ENCODE peak calls at places on chromosome 21, in ten cellular contexts. W, Y, D, T, V, R, C, J, K and P are unnamed samples.
A peak's percentile ranks its signal among the peaks of the same experiment; 100 is the strongest.

GRCh38 chr21:19286901-19287300 is 883.3 kb upstream of the TMPRSS15 start:
- DNase-seq in K (no peak), R (no peak), D (no peak), Y (no peak), T (no peak), W (no peak), V (no peak), J (no peak), C (no peak), P (no peak)

GRCh38 chr21:37710555-37711293 is 205.5 kb downstream of the KCNJ6 start:
- DNase-seq in C (no peak), R (no peak), K (no peak), Y (peak; percentile 4), T (no peak), J (peak; percentile 61), W (no peak), D (no peak), V (peak; percentile 68), P (no peak)

GRCh38 chr21:43921979-43922945 is 57.2 kb downstream of the AGPAT3 start:
- DNase-seq in Y (no peak), K (peak; percentile 56), D (no peak), J (peak; percentile 48), T (no peak), C (no peak), V (peak; percentile 26), R (no peak), W (no peak), P (no peak)

GRCh38 chr21:38505654-38506523 is 7.6 kb upstream of the ERG start:
- DNase-seq in V (peak; percentile 71), D (no peak), T (peak; percentile 41), C (no peak), Y (peak; percentile 75), J (no peak), K (no peak), W (peak; percentile 81), R (peak; percentile 76), P (peak; percentile 17)

GRCh38 chr21:33300701-33301631 is 23.8 kb upstream of the IFNAR1 start:
- DNase-seq in W (no peak), T (no peak), J (no peak), R (no peak), D (peak; percentile 24), Y (no peak), V (no peak), C (peak; percentile 65), K (no peak), P (no peak)

GRCh38 chr21:38315155-38315554 is 58.4 kb downstream of the KCNJ15 start:
- DNase-seq in R (no peak), W (no peak), Y (no peak), D (no peak), T (no peak), K (no peak), J (no peak), C (no peak), V (no peak), P (no peak)

GRCh38 chr21:25300632-25301031 is 306.6 kb downstream of the MRPL39 start:
- DNase-seq in Y (no peak), C (no peak), W (no peak), K (no peak), T (no peak), D (no peak), R (no peak), J (no peak), V (no peak), P (no peak)

GRCh38 chr21:31142600-31142999 is 104.3 kb upstream of the KRTAP19-8 start:
- DNase-seq in W (peak; percentile 42), D (no peak), Y (no peak), V (no peak), T (no peak), C (no peak), K (no peak), R (no peak), J (no peak), P (no peak)

DNA sequence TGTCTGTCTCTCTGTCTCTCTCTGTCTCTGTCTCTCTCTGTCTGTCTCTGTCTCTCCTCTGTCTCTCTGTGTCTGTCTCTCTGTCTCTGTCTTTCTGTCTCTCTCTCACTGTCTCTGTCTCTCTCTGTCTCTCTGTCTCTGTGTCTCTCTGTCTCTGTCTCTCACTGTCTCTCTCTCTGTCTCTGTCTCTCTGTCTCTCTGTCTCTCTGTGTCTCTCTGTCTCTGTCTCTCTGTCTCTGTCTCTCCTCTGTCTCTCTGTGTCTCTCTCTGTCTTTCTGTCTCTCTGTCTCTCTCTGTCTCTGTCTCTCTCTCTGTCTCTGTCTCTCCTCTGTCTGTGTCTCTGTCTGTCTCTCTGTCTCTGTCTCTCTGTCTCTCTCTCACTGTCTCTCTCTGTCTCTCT is 873 bp upstream of the COL6A1 start:
- DNase-seq in V (no peak), Y (no peak), D (no peak), T (no peak), W (no peak), K (no peak), J (no peak), C (no peak), R (no peak), P (no peak)
- H3K27ac ChIP-seq in V (peak overlapping the region; percentile 73), Y (peak overlapping the region; percentile 66), D (peak overlapping the region; percentile 76), T (no peak overlapping the region), W (no peak overlapping the region), K (peak overlapping the region; percentile 66), J (peak overlapping the region; percentile 78), C (peak overlapping the region; percentile 84), R (no peak overlapping the region), P (peak overlapping the region; percentile 63)

GRCh38 chr21:41953831-41954653 is at the start of gene C2CD2:
- DNase-seq in K (peak; percentile 80), R (peak; percentile 50), D (peak; percentile 92), W (peak; percentile 83), V (peak; percentile 73), T (peak; percentile 61), J (peak; percentile 89), C (peak; percentile 84), Y (peak; percentile 83), P (peak; percentile 67)

GRCh38 chr21:41951876-41952567 is 1.8 kb downstream of the C2CD2 start:
- DNase-seq in T (no peak), J (no peak), W (no peak), Y (no peak), K (peak; percentile 20), C (peak; percentile 86), V (no peak), D (no peak), R (no peak), P (no peak)

GRCh38 chr21:41952568-41953248 is 1.1 kb downstream of the C2CD2 start:
- DNase-seq in C (no peak), T (no peak), K (peak; percentile 42), Y (no peak), D (no peak), W (peak; percentile 34), R (peak; percentile 24), V (peak; percentile 16), J (no peak), P (no peak)

GRCh38 chr21:41954654-41955499 is 1.1 kb upstream of the C2CD2 start:
- DNase-seq in C (no peak), R (no peak), Y (no peak), D (no peak), V (no peak), T (no peak), J (no peak), W (no peak), K (no peak), P (no peak)

DNA sequence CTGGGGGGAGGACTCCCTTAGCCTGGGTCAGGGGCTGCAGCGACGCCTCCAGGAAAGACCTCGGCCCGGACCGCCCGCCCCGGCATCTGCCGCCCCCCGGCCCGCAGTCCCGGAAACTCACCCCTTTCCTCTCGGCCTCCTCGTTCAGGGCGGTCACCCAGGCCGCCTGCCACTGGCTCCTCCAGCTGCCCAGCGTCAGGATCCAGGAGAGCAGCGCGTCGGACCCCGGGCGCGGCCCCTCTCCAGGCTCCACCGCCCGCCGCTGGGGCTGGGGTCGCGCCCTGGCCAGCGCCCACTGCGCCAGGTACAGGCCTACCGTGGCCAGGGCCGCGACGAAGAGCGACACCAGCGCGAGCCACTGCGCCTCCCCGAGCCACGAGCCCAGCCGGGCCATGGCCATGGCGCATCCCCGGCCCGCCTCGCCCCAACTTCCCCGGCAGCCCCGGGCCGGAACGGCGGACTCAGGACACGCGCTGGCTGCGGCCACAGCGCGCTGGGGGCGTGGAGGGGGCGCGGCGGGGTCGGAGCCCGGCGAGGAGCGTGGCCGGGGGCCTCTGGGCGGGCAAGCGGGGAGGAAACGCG is 478 bp downstream of the C2CD2 start:
- DNase-seq in K (peak; percentile 48), C (no peak), Y (peak; percentile 30), T (no peak), R (peak; percentile 31), W (peak; percentile 55), V (no peak), D (no peak), J (peak; percentile 83), P (no peak)
- H3K4me1 ChIP-seq in K (peaks cover 29% of the 10 kb centered on the region), C (peaks cover 64% of the 10 kb centered on the region), Y (peaks cover 55% of the 10 kb centered on the region), T (peaks cover 18% of the 10 kb centered on the region), R (peaks cover 45% of the 10 kb centered on the region), W (peaks cover 35% of the 10 kb centered on the region), V (peaks cover 28% of the 10 kb centered on the region), D (peaks cover 2% of the 10 kb centered on the region), J (peaks cover 22% of the 10 kb centered on the region), P (peaks cover 35% of the 10 kb centered on the region)

DNA sequence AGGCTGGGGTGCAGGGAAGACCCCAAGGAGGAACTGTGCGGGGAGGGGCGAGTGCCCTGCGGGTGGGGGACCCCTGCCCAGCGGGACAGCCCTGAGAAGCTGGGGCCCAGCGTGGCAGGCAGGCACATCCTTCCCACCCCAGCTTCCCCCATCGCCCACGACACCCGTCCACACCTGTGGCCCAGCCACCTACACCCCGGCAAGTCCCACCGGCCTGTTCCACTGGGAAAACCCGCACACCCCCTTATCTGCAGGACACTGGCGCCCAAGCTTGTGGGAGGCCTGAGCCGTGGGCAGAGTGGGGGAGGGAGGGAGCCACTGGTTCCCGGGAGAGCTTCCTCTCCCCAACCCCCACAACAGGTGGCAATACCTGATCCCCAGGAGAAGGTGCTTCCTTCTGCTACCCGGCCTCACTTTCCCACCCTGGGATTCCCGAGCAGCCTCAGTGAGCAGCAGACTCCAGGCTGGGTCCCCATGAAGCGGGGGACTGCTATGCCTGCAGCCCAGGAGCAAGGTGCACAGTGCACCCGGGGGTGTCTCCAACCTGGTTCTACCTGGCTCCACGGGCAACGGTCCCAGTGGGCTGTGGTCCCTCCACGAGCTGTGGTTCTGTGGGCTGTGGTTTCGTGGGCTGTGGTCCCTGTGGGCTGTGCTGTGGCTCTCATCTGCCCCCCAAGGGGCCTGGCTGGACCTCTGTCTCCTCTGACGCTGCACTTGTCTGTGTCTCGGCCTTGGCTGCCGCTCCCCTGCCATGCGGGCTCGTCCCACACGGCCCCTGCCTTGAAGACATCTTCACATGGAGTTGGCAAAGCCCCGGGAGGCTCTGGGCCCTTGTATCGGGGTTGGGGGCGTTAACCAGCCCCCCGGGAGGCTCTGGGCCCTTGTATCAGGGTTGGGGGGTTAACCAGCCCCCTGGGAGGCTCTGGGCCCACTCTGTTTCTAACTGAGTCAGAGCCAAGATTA is 37.8 kb upstream of the POFUT2 start:
- DNase-seq in Y (no peak), W (no peak), D (peak; percentile 72), K (peak; percentile 43), R (no peak), J (peak; percentile 70), T (no peak), C (no peak), V (no peak), P (no peak)
- H3K27ac ChIP-seq in Y (peak overlapping the region; percentile 71), W (no peak overlapping the region), D (no peak overlapping the region), K (no peak overlapping the region), R (no peak overlapping the region), J (no peak overlapping the region), T (no peak overlapping the region), C (no peak overlapping the region), V (no peak overlapping the region), P (peak overlapping the region; percentile 93)

DNA sequence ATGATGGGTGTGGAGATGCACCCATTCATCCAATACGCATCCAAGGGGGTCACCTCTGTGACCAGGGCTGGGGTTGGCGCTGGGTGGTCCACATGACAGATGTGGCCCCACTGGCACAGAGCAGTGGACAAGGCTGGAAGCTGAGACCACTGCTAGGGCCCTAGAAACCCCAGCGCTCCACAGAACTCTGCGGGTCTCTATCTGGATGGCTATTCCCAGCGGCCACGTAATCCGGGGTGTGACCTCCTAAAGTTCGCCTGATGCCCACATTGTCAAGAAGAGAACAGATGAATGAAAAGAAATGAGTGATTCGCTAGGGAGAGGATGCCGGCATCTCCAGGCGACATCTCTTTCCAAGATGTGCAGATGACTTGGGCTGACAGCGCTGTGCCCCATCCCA is 55.2 kb downstream of the PRDM15 start:
- DNase-seq in Y (no peak), V (no peak), J (peak; percentile 46), D (peak; percentile 65), C (no peak), R (no peak), W (no peak), K (no peak), T (no peak), P (no peak)
- H3K4me1 ChIP-seq in Y (no peaks in the 10 kb centered on the region), V (no peaks in the 10 kb centered on the region), J (no peaks in the 10 kb centered on the region), D (no peaks in the 10 kb centered on the region), C (no peaks in the 10 kb centered on the region), R (no peaks in the 10 kb centered on the region), W (no peaks in the 10 kb centered on the region), K (no peaks in the 10 kb centered on the region), T (no peaks in the 10 kb centered on the region), P (no peaks in the 10 kb centered on the region)